ENCODE peak calls at places on chromosomes 1 and 21, in nine cellular contexts. V, H, U, R, Y, I, X, S and T are unnamed samples.
A peak's percentile ranks its signal among the peaks of the same experiment; 100 is the strongest.

GRCh38 chr1:9281907-9282306 is 10.8 kb upstream of the SPSB1 start:
- DNase-seq in V (peak; percentile 42), H (no peak), U (no peak), R (no peak), Y (no peak), I (no peak), X (no peak), S (no peak), T (no peak)

GRCh38 chr1:88311907-88312306 is 372.2 kb upstream of the PKN2 start:
- DNase-seq in V (no peak), H (no peak), U (peak; percentile 33), R (no peak), Y (peak; percentile 35), I (no peak), X (no peak), S (no peak), T (no peak)

GRCh38 chr1:43315963-43316737 is 15.4 kb downstream of the TIE1 start:
- DNase-seq in V (no peak), H (no peak), U (no peak), R (no peak), Y (no peak), I (peak; percentile 30), X (no peak), S (no peak), T (no peak)

GRCh38 chr1:184973308-184974085 is 811 bp downstream of the NIBAN1 start:
- DNase-seq in V (peak; percentile 74), H (peak; percentile 18), U (peak; percentile 33), R (peak; percentile 80), Y (peak; percentile 34), I (peak; percentile 76), X (peak; percentile 33), S (no peak), T (peak; percentile 49)

GRCh38 chr1:10615932-10616671 is 141.4 kb downstream of the PEX14 start:
- DNase-seq in V (peak; percentile 3), H (no peak), U (no peak), R (no peak), Y (no peak), I (no peak), X (no peak), S (no peak), T (no peak)

GRCh38 chr21:15138475-15138874 is 73.7 kb upstream of the NRIP1 start:
- DNase-seq in V (no peak), H (peak; percentile 18), U (no peak), R (no peak), Y (peak; percentile 66), I (no peak), X (no peak), S (no peak), T (no peak)

GRCh38 chr1:221072214-221072613 is 193.0 kb downstream of the HLX start:
- DNase-seq in V (no peak), H (no peak), U (no peak), R (no peak), Y (no peak), I (no peak), X (no peak), S (no peak), T (no peak)

GRCh38 chr1:221631551-221631950 is 110.3 kb downstream of the DUSP10 start:
- DNase-seq in V (no peak), H (no peak), U (no peak), R (no peak), Y (no peak), I (no peak), X (no peak), S (no peak), T (no peak)

GRCh38 chr1:16174886-16175598 is 19.2 kb upstream of the EPHA2 start:
- DNase-seq in V (no peak), H (no peak), U (no peak), R (no peak), Y (no peak), I (no peak), X (no peak), S (no peak), T (no peak)

GRCh38 chr1:178143730-178144343 is 49.9 kb downstream of the RASAL2 start:
- DNase-seq in V (no peak), H (no peak), U (no peak), R (no peak), Y (no peak), I (peak; percentile 51), X (no peak), S (no peak), T (no peak)

GRCh38 chr21:36728371-36729111 is 29.6 kb downstream of the SIM2 start:
- DNase-seq in V (no peak), H (no peak), U (no peak), R (no peak), Y (no peak), I (no peak), X (no peak), S (no peak), T (no peak)

GRCh38 chr21:31755027-31755426 is 23.1 kb upstream of the SCAF4 start:
- DNase-seq in V (no peak), H (no peak), U (no peak), R (no peak), Y (no peak), I (no peak), X (no peak), S (no peak), T (no peak)

GRCh38 chr1:68378296-68379084 is 71.3 kb downstream of the RPE65 start:
- DNase-seq in V (no peak), H (no peak), U (no peak), R (no peak), Y (no peak), I (peak; percentile 29), X (no peak), S (no peak), T (no peak)

GRCh38 chr1:65075123-65075976 is 72.7 kb upstream of the AK4 start:
- DNase-seq in V (no peak), H (no peak), U (peak; percentile 66), R (peak; percentile 79), Y (peak; percentile 68), I (peak; percentile 88), X (peak; percentile 36), S (peak; percentile 13), T (peak; percentile 68)

GRCh38 chr1:203673550-203674411 is 47.1 kb downstream of the ATP2B4 start:
- DNase-seq in V (peak; percentile 69), H (no peak), U (peak; percentile 85), R (peak; percentile 84), Y (peak; percentile 32), I (peak; percentile 88), X (peak; percentile 55), S (no peak), T (peak; percentile 75)

DNA sequence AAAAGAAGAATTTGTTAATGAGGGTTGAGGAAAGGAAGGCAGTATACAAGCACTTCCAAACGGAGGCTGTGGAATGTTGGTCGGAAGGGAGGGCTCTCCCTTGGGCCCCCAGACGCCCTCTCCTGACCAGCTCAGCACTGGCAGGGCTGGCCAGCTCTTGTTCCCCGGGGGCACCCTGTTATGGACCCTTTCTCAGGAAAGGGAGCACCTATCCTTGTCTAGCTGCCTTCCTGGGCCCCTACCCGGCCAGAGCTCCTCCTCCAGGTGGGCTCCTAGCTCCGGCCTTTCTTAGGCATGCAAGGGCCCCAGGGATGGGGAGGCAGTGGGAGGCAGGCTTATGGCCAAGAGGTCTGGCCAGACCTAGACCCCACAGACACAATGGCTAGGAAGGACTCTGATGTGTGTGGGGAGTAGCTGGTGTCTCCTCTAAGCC is 926 bp downstream of the BLACAT1 start:
- DNase-seq in V (no peak), H (no peak), U (no peak), R (no peak), Y (no peak), I (no peak), X (no peak), S (no peak), T (no peak)
- TF ChIP-seq CTCF in V (no peak), H (no peak), U (no peak), R (no peak), Y (no peak), I (no peak), X (no peak), S (peak; percentile 29), T (no peak)

GRCh38 chr1:42146916-42147320 is 6.3 kb upstream of the GUCA2B start:
- DNase-seq in V (peak; percentile 79), H (peak; percentile 66), U (peak; percentile 60), R (peak; percentile 84), Y (peak; percentile 94), I (peak; percentile 71), X (peak; percentile 54), S (peak; percentile 73), T (peak; percentile 62)
- TF ChIP-seq CTCF in V (peak; percentile 65), H (no peak), U (peak; percentile 82), R (peak; percentile 70), Y (peak; percentile 71), I (peak; percentile 96), X (peak; percentile 71), S (peak; percentile 84), T (peak; percentile 78)

GRCh38 chr1:118928739-118929554 is 59.2 kb downstream of the TBX15 start:
- DNase-seq in V (no peak), H (no peak), U (peak; percentile 5), R (peak; percentile 6), Y (no peak), I (peak; percentile 62), X (no peak), S (peak; percentile 45), T (no peak)
- TF ChIP-seq CTCF in V (no peak), H (no peak), U (no peak), R (no peak), Y (no peak), I (no peak), X (no peak), S (peak; percentile 27), T (no peak)

GRCh38 chr1:212607924-212608208 is 695 bp upstream of the ATF3 start:
- DNase-seq in V (peak; percentile 68), H (no peak), U (no peak), R (no peak), Y (no peak), I (no peak), X (no peak), S (no peak), T (no peak)

GRCh38 chr1:212607206-212607923 is 1.2 kb upstream of the ATF3 start:
- DNase-seq in V (peak; percentile 66), H (peak; percentile 58), U (no peak), R (peak; percentile 38), Y (peak; percentile 63), I (no peak), X (peak; percentile 22), S (peak; percentile 14), T (peak; percentile 35)

GRCh38 chr1:212605441-212605976 is 3.1 kb upstream of the ATF3 start:
- DNase-seq in V (no peak), H (no peak), U (no peak), R (no peak), Y (no peak), I (peak; percentile 70), X (no peak), S (no peak), T (no peak)

GRCh38 chr1:212606042-212606733 is 2.4 kb upstream of the ATF3 start:
- DNase-seq in V (no peak), H (no peak), U (no peak), R (no peak), Y (no peak), I (no peak), X (no peak), S (no peak), T (no peak)

DNA sequence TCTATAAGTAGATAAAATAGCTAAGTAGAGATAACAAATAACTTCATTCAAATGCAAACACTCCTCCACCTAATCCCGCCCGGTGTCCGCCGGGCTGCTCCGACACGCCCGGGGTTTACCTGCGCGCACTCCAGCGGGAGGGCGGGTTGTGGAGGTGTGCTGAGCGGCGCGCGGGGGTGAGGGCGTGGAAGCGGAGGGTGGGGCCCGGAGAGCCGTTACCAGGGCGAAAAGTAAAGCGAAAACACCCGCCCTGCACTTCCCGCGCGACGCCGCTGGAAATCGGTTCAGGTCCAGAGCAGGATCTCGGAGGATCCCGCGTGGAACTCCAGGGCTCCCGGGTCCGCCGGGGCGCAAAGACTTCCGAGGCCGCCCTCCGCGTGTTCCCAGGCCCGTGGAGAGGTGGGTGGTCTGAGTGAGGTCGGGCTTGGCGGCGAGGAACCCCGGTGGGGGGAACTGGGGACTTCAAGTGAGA is 1.8 kb upstream of the ATF3 start:
- DNase-seq in V (peak; percentile 65), H (peak; percentile 58), U (no peak), R (peak; percentile 54), Y (peak; percentile 87), I (no peak), X (peak; percentile 45), S (peak; percentile 34), T (peak; percentile 61)
- TF ChIP-seq CTCF in V (no peak), H (no peak), U (no peak), R (no peak), Y (no peak), I (no peak), X (no peak), S (no peak), T (no peak)